ENCODE peak calls at places on chromosomes 5 and 9, in nine cellular contexts. One of them, this sample, is unnamed.

GRCh38 chr5:77649776-77650175 is 11.3 kb upstream of the OTP start:
- DNase-seq in A549: no peak
- DNase-seq in heart right ventricle: no peak
- DNase-seq in tibial nerve: no peak
- DNase-seq in CD8-positive, alpha-beta T cell: no peak
- DNase-seq in GM06990: no peak
- DNase-seq in cardiac muscle cell: no peak
- DNase-seq in retinal pigment epithelial cell: no peak
- DNase-seq in heart left ventricle: no peak
- DNase-seq in this sample: no peak

GRCh38 chr9:36337865-36338264 is 62.2 kb downstream of the RNF38 start:
- DNase-seq in CD8-positive, alpha-beta T cell: no peak
- DNase-seq in cardiac muscle cell: peak
- DNase-seq in tibial nerve: no peak
- DNase-seq in GM06990: no peak
- DNase-seq in heart right ventricle: peak
- DNase-seq in heart left ventricle: peak
- DNase-seq in retinal pigment epithelial cell: no peak
- DNase-seq in A549: no peak
- DNase-seq in this sample: peak

GRCh38 chr9:124854161-124854560 is 901 bp downstream of the WDR38 start:
- DNase-seq in retinal pigment epithelial cell: no peak
- DNase-seq in A549: no peak
- DNase-seq in CD8-positive, alpha-beta T cell: no peak
- DNase-seq in tibial nerve: no peak
- DNase-seq in cardiac muscle cell: no peak
- DNase-seq in GM06990: no peak
- DNase-seq in heart right ventricle: no peak
- DNase-seq in heart left ventricle: no peak
- DNase-seq in this sample: no peak

GRCh38 chr9:13140843-13141592 is 138.5 kb downstream of the MPDZ start:
- DNase-seq in heart right ventricle: no peak
- DNase-seq in A549: no peak
- DNase-seq in retinal pigment epithelial cell: no peak
- DNase-seq in heart left ventricle: no peak
- DNase-seq in cardiac muscle cell: peak
- DNase-seq in GM06990: no peak
- DNase-seq in CD8-positive, alpha-beta T cell: no peak
- DNase-seq in tibial nerve: no peak
- DNase-seq in this sample: no peak

GRCh38 chr9:120187758-120188157 is 392.2 kb downstream of the CDK5RAP2 start:
- DNase-seq in heart right ventricle: no peak
- DNase-seq in CD8-positive, alpha-beta T cell: no peak
- DNase-seq in heart left ventricle: no peak
- DNase-seq in retinal pigment epithelial cell: no peak
- DNase-seq in GM06990: no peak
- DNase-seq in A549: no peak
- DNase-seq in tibial nerve: no peak
- DNase-seq in cardiac muscle cell: peak
- DNase-seq in this sample: no peak

GRCh38 chr5:142506046-142506445 is 179.8 kb downstream of the FGF1 start:
- DNase-seq in CD8-positive, alpha-beta T cell: no peak
- DNase-seq in cardiac muscle cell: no peak
- DNase-seq in retinal pigment epithelial cell: no peak
- DNase-seq in heart left ventricle: no peak
- DNase-seq in heart right ventricle: no peak
- DNase-seq in A549: no peak
- DNase-seq in GM06990: no peak
- DNase-seq in tibial nerve: no peak
- DNase-seq in this sample: no peak

GRCh38 chr5:168356592-168356991 is 65.1 kb downstream of the WWC1 start:
- DNase-seq in cardiac muscle cell: no peak
- DNase-seq in GM06990: no peak
- DNase-seq in A549: no peak
- DNase-seq in heart right ventricle: no peak
- DNase-seq in tibial nerve: no peak
- DNase-seq in heart left ventricle: no peak
- DNase-seq in CD8-positive, alpha-beta T cell: no peak
- DNase-seq in retinal pigment epithelial cell: no peak
- DNase-seq in this sample: no peak

GRCh38 chr5:32827981-32828380 is 116.9 kb downstream of the NPR3 start:
- DNase-seq in A549: no peak
- DNase-seq in retinal pigment epithelial cell: no peak
- DNase-seq in heart left ventricle: no peak
- DNase-seq in cardiac muscle cell: no peak
- DNase-seq in GM06990: no peak
- DNase-seq in tibial nerve: no peak
- DNase-seq in heart right ventricle: no peak
- DNase-seq in CD8-positive, alpha-beta T cell: no peak
- DNase-seq in this sample: peak

GRCh38 chr5:1640276-1640898 is 116.6 kb upstream of the LPCAT1 start:
- DNase-seq in GM06990: no peak
- DNase-seq in cardiac muscle cell: no peak
- DNase-seq in retinal pigment epithelial cell: no peak
- DNase-seq in CD8-positive, alpha-beta T cell: no peak
- DNase-seq in A549: no peak
- DNase-seq in tibial nerve: no peak
- DNase-seq in heart left ventricle: peak
- DNase-seq in heart right ventricle: no peak
- DNase-seq in this sample: no peak

GRCh38 chr9:88418715-88419540 is 30.7 kb downstream of the SPIN1 start:
- DNase-seq in A549: no peak
- DNase-seq in retinal pigment epithelial cell: no peak
- DNase-seq in GM06990: no peak
- DNase-seq in tibial nerve: no peak
- DNase-seq in cardiac muscle cell: no peak
- DNase-seq in heart left ventricle: no peak
- DNase-seq in heart right ventricle: no peak
- DNase-seq in CD8-positive, alpha-beta T cell: no peak
- DNase-seq in this sample: no peak

GRCh38 chr9:8611153-8611552 is 811.6 kb upstream of the DMAC1 start:
- DNase-seq in GM06990: no peak
- DNase-seq in retinal pigment epithelial cell: no peak
- DNase-seq in heart right ventricle: no peak
- DNase-seq in A549: no peak
- DNase-seq in CD8-positive, alpha-beta T cell: no peak
- DNase-seq in cardiac muscle cell: no peak
- DNase-seq in heart left ventricle: no peak
- DNase-seq in tibial nerve: no peak
- DNase-seq in this sample: no peak

GRCh38 chr9:4324513-4324912 is 24.6 kb upstream of the GLIS3 start:
- DNase-seq in cardiac muscle cell: peak
- DNase-seq in GM06990: no peak
- DNase-seq in heart left ventricle: no peak
- DNase-seq in A549: no peak
- DNase-seq in retinal pigment epithelial cell: peak
- DNase-seq in tibial nerve: no peak
- DNase-seq in CD8-positive, alpha-beta T cell: no peak
- DNase-seq in heart right ventricle: no peak
- DNase-seq in this sample: no peak

GRCh38 chr5:8349855-8350254 is 480.9 kb downstream of the MTRR start:
- DNase-seq in cardiac muscle cell: no peak
- DNase-seq in heart right ventricle: no peak
- DNase-seq in A549: no peak
- DNase-seq in retinal pigment epithelial cell: no peak
- DNase-seq in GM06990: peak
- DNase-seq in CD8-positive, alpha-beta T cell: no peak
- DNase-seq in tibial nerve: no peak
- DNase-seq in heart left ventricle: no peak
- DNase-seq in this sample: no peak

GRCh38 chr9:88013607-88014006 is 39.3 kb upstream of the CDK20 start:
- DNase-seq in tibial nerve: no peak
- DNase-seq in heart left ventricle: no peak
- DNase-seq in heart right ventricle: no peak
- DNase-seq in cardiac muscle cell: no peak
- DNase-seq in GM06990: no peak
- DNase-seq in retinal pigment epithelial cell: no peak
- DNase-seq in A549: no peak
- DNase-seq in CD8-positive, alpha-beta T cell: no peak
- DNase-seq in this sample: no peak

GRCh38 chr5:132059043-132059695 is 1.3 kb upstream of the IL3 start:
- DNase-seq in CD8-positive, alpha-beta T cell: peak
- DNase-seq in A549: no peak
- DNase-seq in GM06990: no peak
- DNase-seq in heart left ventricle: peak
- DNase-seq in heart right ventricle: no peak
- DNase-seq in cardiac muscle cell: no peak
- DNase-seq in tibial nerve: no peak
- DNase-seq in retinal pigment epithelial cell: no peak
- DNase-seq in this sample: no peak

GRCh38 chr5:34698754-34699153 is 42.6 kb downstream of the RAI14 start:
- DNase-seq in heart left ventricle: no peak
- DNase-seq in tibial nerve: no peak
- DNase-seq in cardiac muscle cell: no peak
- DNase-seq in heart right ventricle: no peak
- DNase-seq in CD8-positive, alpha-beta T cell: no peak
- DNase-seq in A549: no peak
- DNase-seq in GM06990: no peak
- DNase-seq in retinal pigment epithelial cell: no peak
- DNase-seq in this sample: no peak

GRCh38 chr9:110623462-110624025 is 44.0 kb upstream of the SVEP1 start:
- DNase-seq in heart left ventricle: no peak
- DNase-seq in GM06990: no peak
- DNase-seq in A549: peak
- DNase-seq in CD8-positive, alpha-beta T cell: no peak
- DNase-seq in retinal pigment epithelial cell: peak
- DNase-seq in cardiac muscle cell: peak
- DNase-seq in tibial nerve: no peak
- DNase-seq in heart right ventricle: peak
- DNase-seq in this sample: peak

GRCh38 chr5:73906277-73906676 is 280.3 kb downstream of the ARHGEF28 start:
- DNase-seq in heart left ventricle: no peak
- DNase-seq in retinal pigment epithelial cell: no peak
- DNase-seq in cardiac muscle cell: no peak
- DNase-seq in CD8-positive, alpha-beta T cell: no peak
- DNase-seq in heart right ventricle: no peak
- DNase-seq in GM06990: no peak
- DNase-seq in tibial nerve: no peak
- DNase-seq in A549: no peak
- DNase-seq in this sample: no peak

GRCh38 chr9:20884985-20885593 is 146.4 kb downstream of the HACD4 start:
- DNase-seq in heart left ventricle: peak
- DNase-seq in cardiac muscle cell: peak
- DNase-seq in GM06990: no peak
- DNase-seq in heart right ventricle: peak
- DNase-seq in CD8-positive, alpha-beta T cell: peak
- DNase-seq in retinal pigment epithelial cell: no peak
- DNase-seq in A549: peak
- DNase-seq in tibial nerve: peak
- DNase-seq in this sample: peak
- TF ChIP-seq CTCF in heart left ventricle: peak
- TF ChIP-seq CTCF in cardiac muscle cell: peak
- TF ChIP-seq CTCF in GM06990: peak
- TF ChIP-seq CTCF in heart right ventricle: peak
- TF ChIP-seq CTCF in CD8-positive, alpha-beta T cell: peak
- TF ChIP-seq CTCF in retinal pigment epithelial cell: peak
- TF ChIP-seq CTCF in A549: peak
- TF ChIP-seq CTCF in tibial nerve: no peak
- TF ChIP-seq CTCF in this sample: peak

GRCh38 chr5:150670961-150671337 is 9.9 kb downstream of the MYOZ3 start:
- DNase-seq in A549: no peak
- DNase-seq in heart left ventricle: no peak
- DNase-seq in CD8-positive, alpha-beta T cell: no peak
- DNase-seq in GM06990: no peak
- DNase-seq in retinal pigment epithelial cell: no peak
- DNase-seq in tibial nerve: no peak
- DNase-seq in cardiac muscle cell: peak
- DNase-seq in heart right ventricle: no peak
- DNase-seq in this sample: no peak

GRCh38 chr5:150671509-150672236 is 10.6 kb downstream of the MYOZ3 start:
- DNase-seq in retinal pigment epithelial cell: no peak
- DNase-seq in A549: no peak
- DNase-seq in cardiac muscle cell: peak
- DNase-seq in heart left ventricle: peak
- DNase-seq in tibial nerve: no peak
- DNase-seq in CD8-positive, alpha-beta T cell: no peak
- DNase-seq in GM06990: no peak
- DNase-seq in heart right ventricle: no peak
- DNase-seq in this sample: no peak

GRCh38 chr5:150672237-150672883 is 11.3 kb downstream of the MYOZ3 start:
- DNase-seq in heart right ventricle: peak
- DNase-seq in CD8-positive, alpha-beta T cell: peak
- DNase-seq in cardiac muscle cell: peak
- DNase-seq in tibial nerve: no peak
- DNase-seq in heart left ventricle: peak
- DNase-seq in A549: no peak
- DNase-seq in GM06990: no peak
- DNase-seq in retinal pigment epithelial cell: no peak
- DNase-seq in this sample: no peak

GRCh38 chr5:150674376-150674821 is 13.3 kb downstream of the MYOZ3 start:
- DNase-seq in CD8-positive, alpha-beta T cell: no peak
- DNase-seq in tibial nerve: peak
- DNase-seq in cardiac muscle cell: no peak
- DNase-seq in retinal pigment epithelial cell: no peak
- DNase-seq in heart left ventricle: peak
- DNase-seq in A549: no peak
- DNase-seq in GM06990: no peak
- DNase-seq in heart right ventricle: no peak
- DNase-seq in this sample: no peak

GRCh38 chr5:150672884-150673275 is 11.8 kb downstream of the MYOZ3 start:
- DNase-seq in CD8-positive, alpha-beta T cell: no peak
- DNase-seq in cardiac muscle cell: no peak
- DNase-seq in tibial nerve: no peak
- DNase-seq in A549: no peak
- DNase-seq in retinal pigment epithelial cell: no peak
- DNase-seq in heart right ventricle: no peak
- DNase-seq in heart left ventricle: no peak
- DNase-seq in GM06990: no peak
- DNase-seq in this sample: no peak
- H3K4me3 ChIP-seq in CD8-positive, alpha-beta T cell: peak
- H3K4me3 ChIP-seq in cardiac muscle cell: peak
- H3K4me3 ChIP-seq in tibial nerve: no peak
- H3K4me3 ChIP-seq in A549: peak
- H3K4me3 ChIP-seq in retinal pigment epithelial cell: peak
- H3K4me3 ChIP-seq in heart right ventricle: peak
- H3K4me3 ChIP-seq in heart left ventricle: peak
- H3K4me3 ChIP-seq in GM06990: no peak
- H3K4me3 ChIP-seq in this sample: no peak

GRCh38 chr9:107827304-107827703 is 337.7 kb upstream of the KLF4 start:
- DNase-seq in tibial nerve: no peak
- DNase-seq in A549: no peak
- DNase-seq in heart right ventricle: no peak
- DNase-seq in CD8-positive, alpha-beta T cell: no peak
- DNase-seq in retinal pigment epithelial cell: no peak
- DNase-seq in cardiac muscle cell: no peak
- DNase-seq in GM06990: peak
- DNase-seq in heart left ventricle: no peak
- DNase-seq in this sample: no peak
- TF ChIP-seq CTCF in tibial nerve: no peak
- TF ChIP-seq CTCF in A549: no peak
- TF ChIP-seq CTCF in heart right ventricle: no peak
- TF ChIP-seq CTCF in CD8-positive, alpha-beta T cell: no peak
- TF ChIP-seq CTCF in retinal pigment epithelial cell: no peak
- TF ChIP-seq CTCF in cardiac muscle cell: no peak
- TF ChIP-seq CTCF in GM06990: no peak
- TF ChIP-seq CTCF in heart left ventricle: no peak
- TF ChIP-seq CTCF in this sample: no peak

DNA sequence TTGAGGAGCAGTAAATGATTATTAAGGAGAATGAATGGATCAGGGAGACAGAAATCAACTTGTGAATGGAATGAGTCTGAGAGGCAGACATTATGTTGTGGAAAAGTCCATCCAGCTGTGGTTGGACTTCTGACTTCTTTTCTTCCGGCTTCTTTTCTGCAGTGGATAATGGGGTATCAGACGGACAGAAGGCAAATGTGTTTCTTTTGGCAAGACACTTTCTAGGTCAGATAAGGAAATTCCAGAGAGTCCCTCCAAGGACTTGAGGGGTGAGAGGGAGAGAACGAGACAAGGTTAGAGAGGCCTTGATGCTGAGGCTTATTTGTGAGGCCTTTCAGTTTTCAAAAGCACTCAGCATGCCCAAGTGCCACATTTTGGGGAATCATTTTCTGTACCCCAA is 17.1 kb upstream of the GRHPR start:
- DNase-seq in GM06990: no peak
- DNase-seq in tibial nerve: no peak
- DNase-seq in retinal pigment epithelial cell: no peak
- DNase-seq in heart right ventricle: no peak
- DNase-seq in A549: no peak
- DNase-seq in CD8-positive, alpha-beta T cell: no peak
- DNase-seq in heart left ventricle: no peak
- DNase-seq in cardiac muscle cell: peak
- DNase-seq in this sample: no peak
- H3K4me3 ChIP-seq in GM06990: no peak
- H3K4me3 ChIP-seq in tibial nerve: no peak
- H3K4me3 ChIP-seq in retinal pigment epithelial cell: no peak
- H3K4me3 ChIP-seq in heart right ventricle: no peak
- H3K4me3 ChIP-seq in A549: no peak
- H3K4me3 ChIP-seq in CD8-positive, alpha-beta T cell: no peak
- H3K4me3 ChIP-seq in heart left ventricle: no peak
- H3K4me3 ChIP-seq in cardiac muscle cell: no peak
- H3K4me3 ChIP-seq in this sample: no peak